ENCODE peak calls at places on chromosome 13, in eight cellular contexts. Z is MCF 10A; I is right cardiac atrium; L is ELR; R is activated CD8-positive, alpha-beta memory T cell treated with anti-CD3 and anti-CD28 coated beads for 1 hour; W is GOT3; E is activated naive CD4-positive, alpha-beta T cell treated with anti-CD3 and anti-CD28 coated beads, Interleukin-2, amount 10 ng/mL, durations not matched to agents 7 days and 5 days; T is NCI-H1092. N is an unnamed sample.

GRCh38 chr13:45082964-45083363 is 37.3 kb upstream of the GTF2F2 start:
- DNase-seq in Z (peak), I (no peak), L (peak), R (no peak), W (no peak), E (no peak), T (no peak), N (no peak)

GRCh38 chr13:114148521-114148855 is 16.1 kb upstream of the RASA3 start:
- DNase-seq in Z (no peak), I (no peak), L (no peak), R (peak), W (no peak), E (peak), T (no peak), N (peak)

GRCh38 chr13:42821437-42821836 is 40.1 kb downstream of the FAM216B start:
- DNase-seq in Z (peak), I (no peak), L (peak), R (no peak), W (no peak), E (no peak), T (no peak), N (no peak)

GRCh38 chr13:60150538-60150937 is 13.2 kb downstream of the DIAPH3 start:
- DNase-seq in Z (no peak), I (no peak), L (no peak), R (no peak), W (no peak), E (no peak), T (no peak), N (no peak)

GRCh38 chr13:44169018-44169909 is 204.4 kb upstream of the SERP2 start:
- DNase-seq in Z (no peak), I (no peak), L (no peak), R (no peak), W (no peak), E (no peak), T (no peak), N (no peak)

GRCh38 chr13:82713681-82714405 is 1168.4 kb downstream of the SLITRK1 start:
- DNase-seq in Z (no peak), I (no peak), L (peak), R (no peak), W (no peak), E (no peak), T (no peak), N (no peak)

GRCh38 chr13:80630685-80631121 is 289.8 kb upstream of the SPRY2 start:
- DNase-seq in Z (peak), I (no peak), L (peak), R (no peak), W (no peak), E (no peak), T (no peak), N (no peak)

GRCh38 chr13:87669379-87669978 is 1.7 kb upstream of the SLITRK5 start:
- DNase-seq in Z (peak), I (no peak), L (peak), R (no peak), W (no peak), E (no peak), T (peak), N (no peak)

GRCh38 chr13:107211073-107211472 is 643.1 kb upstream of the ARGLU1 start:
- DNase-seq in Z (peak), I (peak), L (peak), R (no peak), W (no peak), E (peak), T (peak), N (no peak)